ENCODE peak calls at places on chromosomes 4 and X, in five cellular contexts. K, J, L, S and A are unnamed samples. For H3K4me1, the result is how much of the 10 kb centered on the place peaks cover.

GRCh38 chr4:25862411-25863346 is at the start of gene SEL1L3:
- DNase-seq in K (peak), S (peak), J (peak), L (peak), A (peak)

GRCh38 chr4:76689079-76689817 is 208.7 kb downstream of the SOWAHB start:
- DNase-seq in L (no peak), J (no peak), S (no peak), K (peak), A (no peak)

GRCh38 chr4:58611012-58611411 is 1500.8 kb upstream of the IGFBP7 start:
- DNase-seq in K (no peak), L (no peak), S (no peak), J (no peak), A (no peak)

GRCh38 chrX:123876844-123877243 is 17.0 kb downstream of the XIAP start:
- DNase-seq in L (no peak), S (no peak), K (no peak), J (no peak), A (no peak)

GRCh38 chr4:101000496-101000895 is 346.8 kb downstream of the PPP3CA start:
- DNase-seq in S (no peak), L (no peak), K (no peak), J (no peak), A (no peak)

GRCh38 chr4:84578540-84579409 is 4.2 kb upstream of the CDS1 start:
- DNase-seq in K (no peak), S (no peak), L (no peak), J (peak), A (no peak)

GRCh38 chr4:67204441-67204840 is 340.9 kb downstream of the CENPC start:
- DNase-seq in J (no peak), S (no peak), L (no peak), K (no peak), A (no peak)

GRCh38 chr4:185344743-185345538 is 50.8 kb downstream of the LRP2BP start:
- DNase-seq in K (no peak), L (no peak), J (no peak), S (no peak), A (no peak)

GRCh38 chrX:72128881-72129280 is 2.8 kb downstream of the RTL5 start:
- DNase-seq in L (peak), J (no peak), S (no peak), K (no peak), A (no peak)

GRCh38 chrX:56763556-56764152 is 34.6 kb downstream of the NBDY start:
- DNase-seq in J (no peak), K (no peak), L (no peak), S (peak), A (no peak)

GRCh38 chr4:24912252-24913098 is at the start of gene CCDC149:
- DNase-seq in K (peak), J (peak), S (no peak), L (no peak), A (peak)

GRCh38 chrX:18889346-18889745 is 94.6 kb downstream of the PHKA2 start:
- DNase-seq in L (no peak), J (no peak), S (no peak), K (no peak), A (no peak)

GRCh38 chr4:8868321-8869001 is 3.2 kb downstream of the HMX1 start:
- DNase-seq in K (peak), L (no peak), J (no peak), S (no peak), A (no peak)
- H3K4me1 ChIP-seq in K (under half), L (under half), J (under half), S (under half), A (under half)

DNA sequence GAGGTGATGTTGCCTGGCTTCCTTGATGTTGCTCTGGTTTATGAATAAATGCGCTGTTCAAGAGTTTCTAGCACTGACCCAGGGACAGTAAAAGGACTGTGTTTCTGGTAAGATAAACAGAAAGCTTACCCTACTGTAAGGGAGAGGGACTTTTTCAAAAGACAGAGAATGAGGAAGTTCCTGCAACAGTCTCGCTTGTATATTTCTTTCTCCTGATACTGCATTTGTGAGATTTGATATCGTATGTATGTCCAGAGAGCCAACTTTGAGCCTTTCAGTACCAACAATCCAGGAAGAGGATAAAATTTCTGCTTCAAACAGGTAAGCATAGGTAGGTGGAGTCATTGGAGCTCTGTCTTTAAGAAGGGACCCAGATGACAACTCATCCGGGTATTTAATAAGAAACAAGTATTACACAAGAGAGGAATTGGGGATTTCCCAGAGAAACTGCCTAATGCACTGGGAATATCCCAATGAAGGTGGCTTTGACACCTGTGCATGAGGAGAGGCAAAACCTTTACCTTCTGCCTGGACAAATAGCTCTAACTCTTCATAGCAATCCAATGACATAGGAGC is 771 bp downstream of the DAPP1 start:
- DNase-seq in J (no peak), K (no peak), S (no peak), L (no peak), A (no peak)
- H3K4me1 ChIP-seq in J (under half), K (under half), S (under half), L (under half), A (under half)

GRCh38 chr4:1204286-1204827 is 32.0 kb upstream of the SPON2 start:
- DNase-seq in L (no peak), K (peak), J (no peak), S (no peak), A (no peak)

GRCh38 chr4:1207157-1207470 is 34.7 kb upstream of the SPON2 start:
- DNase-seq in S (no peak), J (no peak), K (peak), L (no peak), A (no peak)

GRCh38 chr4:1205641-1206298 is 33.4 kb upstream of the SPON2 start:
- DNase-seq in K (peak), L (no peak), J (no peak), S (no peak), A (peak)

GRCh38 chr4:1206299-1207156 is 34.1 kb upstream of the SPON2 start:
- DNase-seq in L (no peak), J (no peak), K (peak), S (no peak), A (no peak)

DNA sequence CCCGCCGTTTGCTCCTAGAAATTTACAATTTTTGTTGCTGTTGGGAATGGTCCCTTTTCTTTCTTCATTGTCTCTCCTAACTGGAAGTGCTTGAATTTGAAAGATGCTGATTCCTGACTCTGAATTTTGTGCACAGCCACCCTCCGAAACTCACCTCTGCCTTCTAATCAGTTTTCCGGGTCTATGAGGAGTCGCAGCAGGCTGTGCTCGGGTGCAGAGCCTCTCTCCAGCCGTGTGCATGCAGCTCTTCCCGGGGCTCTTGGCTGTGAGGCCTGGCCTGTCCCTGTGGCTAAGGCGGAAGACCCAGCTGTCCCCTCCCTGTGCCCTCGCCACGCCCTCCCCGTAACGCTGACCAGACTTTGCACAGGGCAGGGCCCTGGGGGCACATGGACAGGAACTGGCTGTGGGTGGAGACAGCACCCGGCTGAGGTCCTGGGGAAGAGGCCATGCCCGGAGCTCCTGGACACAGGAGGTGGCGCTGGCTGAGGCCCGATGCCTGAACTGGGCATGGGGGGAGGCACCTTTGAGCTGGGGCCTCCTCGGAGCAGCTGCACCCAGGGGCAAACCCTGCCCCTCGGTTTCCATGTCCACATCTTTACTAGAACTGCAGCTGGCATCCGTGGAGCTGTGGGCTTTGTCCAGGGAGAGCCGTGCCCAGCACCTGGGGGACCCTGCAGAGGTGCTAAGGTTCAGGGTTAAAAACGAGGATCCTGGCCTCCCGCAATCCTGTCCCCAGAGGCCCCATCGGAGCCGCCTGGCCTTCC is 32.6 kb upstream of the SPON2 start:
- DNase-seq in K (peak), S (no peak), J (no peak), L (no peak), A (no peak)
- H3K4me1 ChIP-seq in K (under half), S (under half), J (half or more), L (half or more), A (half or more)

DNA sequence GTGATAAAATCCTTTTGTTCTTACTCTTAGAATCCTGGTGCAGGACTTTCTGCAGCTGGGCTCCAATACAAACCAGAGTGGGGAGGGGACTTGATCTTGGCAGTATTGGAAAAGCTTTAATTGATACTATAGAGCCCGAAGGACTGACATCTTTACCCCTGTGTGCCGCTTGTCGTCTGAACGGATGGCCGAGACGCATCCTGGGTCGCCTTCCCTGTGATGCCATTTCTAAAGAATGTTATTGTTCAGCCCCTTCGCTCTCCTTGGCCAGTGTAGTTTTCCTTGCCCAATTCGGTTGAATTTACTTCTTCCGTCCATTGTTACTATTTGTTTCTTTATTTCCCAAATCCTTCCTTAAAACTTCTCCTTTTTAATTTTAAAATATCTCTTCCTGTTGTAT is 80.9 kb downstream of the CLDN34 start:
- DNase-seq in J (no peak), L (no peak), K (no peak), S (no peak), A (no peak)
- H3K4me1 ChIP-seq in J (under half), L (under half), K (under half), S (under half), A (half or more)

DNA sequence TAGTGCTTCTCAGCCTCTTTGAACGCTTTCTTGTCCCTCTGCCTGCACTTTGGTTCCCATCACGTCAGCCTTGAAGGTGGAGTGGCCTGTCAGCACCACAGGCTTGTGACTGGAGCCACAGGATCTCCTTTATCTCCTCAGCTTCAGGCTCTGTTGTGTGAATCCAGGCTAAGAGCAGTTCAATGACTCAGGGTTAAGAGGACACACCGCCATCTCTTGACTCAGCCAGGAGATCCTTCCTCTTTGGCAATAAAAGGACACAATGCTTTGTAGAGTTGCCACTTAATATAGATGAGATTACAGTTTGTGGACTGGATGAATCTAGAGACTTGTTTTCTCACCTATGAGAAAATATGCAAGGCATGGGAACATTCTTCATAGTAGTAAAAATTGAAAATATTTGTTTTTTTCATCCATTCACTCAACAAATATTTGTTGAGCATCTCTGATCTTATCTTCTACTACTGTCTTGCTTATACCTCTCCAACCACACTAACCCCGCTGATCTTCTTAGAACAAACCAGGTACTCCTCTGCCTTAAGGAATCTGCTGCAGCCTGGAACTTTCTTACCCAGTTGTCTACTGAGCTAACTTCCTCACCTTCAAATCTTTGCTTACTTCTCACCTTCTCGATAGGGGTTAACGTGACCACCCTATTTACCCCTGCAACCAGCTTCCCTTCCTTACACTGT is 62.3 kb downstream of the UCHL1 start:
- DNase-seq in L (no peak), J (no peak), S (no peak), K (peak), A (peak)
- H3K4me1 ChIP-seq in L (under half), J (under half), S (under half), K (under half), A (under half)

GRCh38 chr4:94457692-94458106 is 6.0 kb downstream of the PDLIM5 start:
- DNase-seq in K (no peak), S (no peak), J (no peak), L (no peak), A (no peak)
- H3K4me1 ChIP-seq in K (under half), S (under half), J (under half), L (under half), A (half or more)

DNA sequence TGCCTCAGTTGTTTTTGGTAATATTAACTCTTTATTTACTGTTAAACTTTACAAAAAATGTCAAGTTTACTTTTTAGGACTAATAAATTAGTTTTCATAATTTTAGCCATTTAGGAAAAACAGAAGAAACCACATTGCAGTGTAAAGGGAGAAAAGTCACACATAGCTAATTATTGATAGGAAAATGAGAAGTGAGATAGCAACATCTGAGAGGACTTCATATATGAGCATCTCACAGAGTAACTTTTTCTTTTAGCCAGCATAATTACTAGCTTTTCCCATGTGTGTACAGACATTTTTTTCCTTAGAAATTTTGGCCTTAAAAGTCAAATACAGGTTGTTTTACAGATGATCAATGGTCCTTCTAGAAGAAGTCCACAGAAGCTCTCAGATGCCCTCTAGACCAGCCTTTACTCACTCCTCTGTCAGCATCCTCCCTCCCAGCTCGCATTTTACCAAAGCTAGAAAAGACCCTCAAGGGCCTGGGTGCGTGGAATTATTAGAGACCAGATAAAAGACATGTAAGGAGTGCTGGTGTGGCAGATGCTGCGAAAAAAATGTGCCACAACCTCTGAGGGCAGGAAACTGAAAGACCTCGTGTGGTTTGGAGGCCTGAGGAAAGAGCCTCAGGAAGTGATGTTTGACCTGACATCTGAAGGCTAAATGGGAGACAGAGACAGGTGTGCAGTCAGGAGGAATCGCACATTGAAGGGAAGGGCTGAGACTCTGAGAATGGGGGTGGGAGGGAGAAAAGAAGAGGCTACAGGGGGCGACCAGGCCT is 156.9 kb downstream of the CBR4 start:
- DNase-seq in J (no peak), L (no peak), S (no peak), K (no peak), A (no peak)
- H3K4me1 ChIP-seq in J (under half), L (under half), S (under half), K (under half), A (half or more)